ENCODE peak calls at places on chromosomes 13 and 19, in six cellular contexts. C is kidney epithelial cell; X is mucosa of descending colon; J is pancreas; A is CD8-positive, alpha-beta T cell; U is astrocyte. K is an unnamed sample.

GRCh38 chr13:37417042-37417441 is 181.5 kb downstream of the POSTN start:
- DNase-seq in U (no peak), C (no peak), J (no peak), X (no peak), A (no peak), K (peak)

GRCh38 chr13:75326173-75327131 is 155.5 kb downstream of the TBC1D4 start:
- DNase-seq in C (no peak), X (no peak), J (no peak), A (peak), U (peak), K (peak)

GRCh38 chr13:30142502-30143211 is 164.7 kb downstream of the KATNAL1 start:
- DNase-seq in C (peak), U (peak), J (peak), X (peak), A (no peak), K (peak)

GRCh38 chr19:38375098-38375493 is 725 bp downstream of the PSMD8 start:
- DNase-seq in J (no peak), U (no peak), C (no peak), X (no peak), A (no peak), K (no peak)

GRCh38 chr13:36475468-36475867 is 43.2 kb downstream of the CCNA1 start:
- DNase-seq in C (no peak), X (no peak), A (no peak), U (no peak), J (no peak), K (peak)

GRCh38 chr13:24011266-24011665 is 114.0 kb upstream of the C1QTNF9B start:
- DNase-seq in J (no peak), A (no peak), U (no peak), X (no peak), C (no peak), K (no peak)

GRCh38 chr19:33497151-33497777 is 24.3 kb downstream of the PEPD start:
- DNase-seq in X (no peak), U (no peak), C (no peak), J (no peak), A (no peak), K (no peak)

GRCh38 chr19:40241809-40242384 is 15.4 kb upstream of the CCNP start:
- DNase-seq in C (no peak), X (no peak), A (no peak), U (peak), J (no peak), K (no peak)

GRCh38 chr13:110980921-110981320 is 66.1 kb upstream of the ANKRD10 start:
- DNase-seq in C (no peak), U (no peak), J (no peak), X (no peak), A (no peak), K (no peak)

GRCh38 chr19:35098413-35099049 is 17.1 kb upstream of the FXYD3 start:
- DNase-seq in A (no peak), X (no peak), J (peak), C (no peak), U (no peak), K (peak)

GRCh38 chr13:67619987-67620386 is 389.9 kb upstream of the PCDH9 start:
- DNase-seq in X (no peak), U (peak), A (no peak), J (no peak), C (peak), K (peak)

GRCh38 chr19:38211206-38211605 is 12.8 kb downstream of the DPF1 start:
- DNase-seq in U (no peak), A (no peak), C (no peak), X (no peak), J (no peak), K (no peak)

GRCh38 chr13:106121173-106121754 is 414.2 kb downstream of the EFNB2 start:
- DNase-seq in X (no peak), U (no peak), J (no peak), C (no peak), A (no peak), K (no peak)

GRCh38 chr13:100517135-100517534 is 71.5 kb downstream of the GGACT start:
- DNase-seq in X (peak), A (no peak), U (no peak), C (peak), J (peak), K (no peak)

GRCh38 chr19:35729021-35729420 is 11.2 kb downstream of the KMT2B start:
- DNase-seq in J (no peak), C (no peak), U (no peak), A (no peak), X (no peak), K (no peak)

GRCh38 chr13:97282705-97283104 is 60.6 kb downstream of the MBNL2 start:
- DNase-seq in X (no peak), U (peak), J (no peak), A (no peak), C (no peak), K (no peak)

GRCh38 chr19:48520134-48520533 is 8.5 kb upstream of the LMTK3 start:
- DNase-seq in U (no peak), C (no peak), A (no peak), J (no peak), X (no peak), K (no peak)

GRCh38 chr19:19110410-19111137 is 27.7 kb downstream of the TMEM161A start:
- DNase-seq in A (no peak), X (no peak), U (no peak), C (no peak), J (no peak), K (peak)

GRCh38 chr19:1253514-1254080 is 5.2 kb downstream of the MIDN start:
- DNase-seq in X (peak), J (no peak), A (no peak), U (peak), C (no peak), K (no peak)

GRCh38 chr13:29801102-29801501 is 49.3 kb downstream of the UBL3 start:
- DNase-seq in X (no peak), A (no peak), C (no peak), U (no peak), J (no peak), K (no peak)

GRCh38 chr13:59391696-59392095 is 772.0 kb downstream of the DIAPH3 start:
- DNase-seq in J (peak), C (no peak), X (no peak), U (peak), A (peak), K (peak)

GRCh38 chr13:65468628-65469027 is 1761.5 kb downstream of the PCDH9 start:
- DNase-seq in J (no peak), C (no peak), U (peak), X (no peak), A (no peak), K (no peak)

GRCh38 chr13:45863716-45864590 is 12.4 kb upstream of the SIAH3 start:
- DNase-seq in A (no peak), C (no peak), J (no peak), U (no peak), X (no peak), K (no peak)

GRCh38 chr19:9729162-9729561 is 39.4 kb downstream of the ZNF846 start:
- DNase-seq in A (no peak), J (no peak), C (no peak), U (no peak), X (no peak), K (no peak)

GRCh38 chr19:5973867-5974635 is 3.9 kb downstream of the RANBP3 start:
- DNase-seq in A (no peak), J (no peak), X (no peak), C (no peak), U (no peak), K (peak)

GRCh38 chr19:13585512-13585911 is 79.2 kb upstream of the CACNA1A start:
- DNase-seq in A (no peak), X (no peak), U (no peak), C (no peak), J (no peak), K (no peak)

GRCh38 chr19:47049307-47049700 is 880 bp upstream of the TMEM160 start:
- DNase-seq in C (no peak), J (no peak), A (no peak), U (peak), X (no peak), K (peak)

GRCh38 chr13:59230484-59231264 is 933.1 kb downstream of the DIAPH3 start:
- DNase-seq in C (no peak), A (no peak), U (no peak), X (no peak), J (no peak), K (no peak)

GRCh38 chr19:40601061-40601973 is at the start of gene LTBP4:
- DNase-seq in J (peak), A (no peak), C (no peak), U (no peak), X (peak), K (peak)

GRCh38 chr13:28179974-28180373 is 41.6 kb downstream of the PAN3 start:
- DNase-seq in U (no peak), A (no peak), X (no peak), J (no peak), C (no peak), K (no peak)

GRCh38 chr19:29606420-29606747 is 301 bp downstream of the POP4 start:
- DNase-seq in J (no peak), A (no peak), U (no peak), C (no peak), X (no peak), K (no peak)

DNA sequence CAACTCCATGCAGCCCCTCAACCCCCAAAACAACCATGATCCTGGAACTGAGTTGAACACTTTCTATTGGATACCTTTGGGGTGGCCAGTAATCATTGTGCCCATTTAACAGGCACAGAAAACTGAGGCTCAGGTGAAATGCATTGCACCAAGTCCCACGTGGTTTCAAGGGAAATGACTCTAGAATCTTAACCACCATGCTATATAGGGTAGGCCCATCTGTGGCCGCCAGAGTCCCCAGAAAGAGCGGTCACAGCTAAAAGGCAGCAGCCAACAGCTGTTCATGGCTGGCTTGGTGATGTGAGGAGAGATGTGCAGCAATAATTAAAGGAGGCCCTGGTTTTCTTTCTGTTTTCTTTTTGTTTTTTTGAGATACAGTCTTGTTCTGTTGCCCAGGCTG is 2.6 kb downstream of the CNN1 start:
- DNase-seq in A (no peak), X (no peak), C (no peak), J (no peak), U (no peak), K (no peak)
- TF ChIP-seq CTCF in A (no peak), X (no peak), C (no peak), J (no peak), U (no peak), K (no peak)

GRCh38 chr19:50836543-50837195 is 3.3 kb upstream of the KLK15 start:
- DNase-seq in C (no peak), A (no peak), X (peak), U (no peak), J (peak), K (no peak)
- H3K4me3 ChIP-seq in C (no peak), A (no peak), X (no peak), U (no peak), J (no peak), K (no peak)

GRCh38 chr19:3463039-3463958 is 17.0 kb downstream of the SMIM24 start:
- DNase-seq in C (no peak), U (no peak), J (no peak), A (no peak), X (no peak), K (no peak)
- TF ChIP-seq CTCF in C (no peak), U (no peak), J (no peak), A (no peak), X (no peak), K (no peak)

DNA sequence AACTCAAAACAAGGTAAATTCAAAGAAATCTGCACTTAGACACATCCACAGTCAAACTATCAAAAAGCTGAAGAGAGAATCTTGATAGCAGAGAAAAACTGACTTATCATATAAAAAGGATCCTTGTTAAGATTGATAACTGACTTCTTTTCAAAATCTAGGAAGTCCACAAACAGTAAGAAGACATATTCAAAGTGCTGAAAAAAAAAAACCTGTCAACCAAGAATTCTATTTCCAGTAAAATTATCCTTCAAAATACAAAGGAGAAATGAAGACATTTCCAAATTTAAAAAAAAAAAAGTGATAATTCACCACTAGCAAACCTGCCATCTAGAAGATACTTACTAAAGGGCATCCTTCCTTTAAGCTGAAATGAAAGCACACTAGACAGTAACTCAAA is 15.0 kb downstream of the VWA8 start:
- DNase-seq in U (no peak), J (no peak), A (no peak), C (no peak), X (no peak), K (no peak)
- H3K4me3 ChIP-seq in U (no peak), J (no peak), A (no peak), C (no peak), X (no peak), K (no peak)

DNA sequence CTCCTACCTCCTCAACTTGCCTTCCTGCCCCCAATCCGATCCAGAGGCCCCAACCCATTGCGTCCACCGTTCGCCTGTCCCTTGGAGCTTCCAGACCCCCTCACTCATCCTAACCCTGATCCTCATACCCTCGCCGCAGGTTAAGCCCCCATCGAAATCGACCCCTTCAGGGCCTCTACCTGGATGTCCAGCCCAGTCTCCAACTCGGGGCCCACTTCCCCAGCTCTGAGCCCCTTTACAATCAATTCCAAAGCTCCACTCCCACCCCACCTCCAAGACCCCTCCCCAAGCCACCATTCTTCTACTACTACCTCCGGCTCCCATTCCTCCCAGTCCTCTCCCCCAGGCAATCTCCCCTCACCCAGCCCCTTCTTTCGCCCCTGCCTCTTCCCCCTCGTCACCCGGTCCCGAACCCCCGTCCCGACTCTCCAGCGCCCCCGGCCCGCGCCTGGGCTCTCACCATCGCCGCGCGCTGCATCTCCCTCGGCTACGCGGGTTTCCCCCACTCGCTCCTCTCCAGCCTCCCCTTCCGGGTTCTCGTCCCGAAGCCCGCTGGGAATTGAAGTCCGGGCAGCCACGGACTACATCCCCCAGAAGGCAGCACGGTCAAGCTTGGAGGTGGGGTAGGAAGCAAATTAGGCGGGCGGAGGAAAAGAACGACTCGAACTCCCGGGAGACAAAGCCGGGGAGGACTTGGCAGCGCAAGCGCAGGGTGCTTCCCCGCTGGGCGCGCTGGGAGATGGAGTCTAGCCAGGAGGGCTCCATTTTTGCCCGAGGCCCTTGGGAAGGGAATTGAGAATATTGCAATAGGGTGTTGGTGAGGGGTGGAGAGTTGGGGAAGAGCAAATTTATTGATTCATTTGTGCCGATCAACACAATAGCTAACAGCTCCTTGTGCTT is at the start of gene FBXO46:
- DNase-seq in U (peak), C (peak), X (peak), J (peak), A (peak), K (peak)
- TF ChIP-seq CTCF in U (no peak), C (peak), X (no peak), J (no peak), A (no peak), K (no peak)

DNA sequence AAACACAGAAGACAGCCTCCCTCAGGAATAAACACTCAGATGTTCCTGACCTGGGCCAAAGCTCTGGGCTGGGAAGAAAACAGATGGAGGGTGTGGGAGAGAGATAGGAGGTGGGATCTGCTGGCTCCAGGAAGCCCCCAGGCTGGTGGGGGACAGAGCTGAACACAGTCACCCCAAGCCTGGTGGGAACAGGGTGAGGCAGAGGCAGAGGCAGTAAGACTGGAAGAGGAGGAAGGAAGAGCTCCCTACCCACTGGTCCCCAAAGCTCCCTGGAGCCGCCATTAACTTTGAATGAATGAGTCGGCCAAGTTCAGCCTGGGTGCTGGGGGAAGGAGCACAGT is 822 bp upstream of the KCNN1 start:
- DNase-seq in C (no peak), A (no peak), X (no peak), U (no peak), J (no peak), K (no peak)
- H3K4me3 ChIP-seq in C (no peak), A (no peak), X (no peak), U (no peak), J (no peak), K (no peak)

K was measured in epithelial cell of esophagus.